ENCODE peak calls at places on chromosomes 4 and X, in six cellular contexts. Y, N, D, O, E and K are unnamed samples.

GRCh38 chr4:84496356-84497219 is 2.5 kb downstream of the NKX6-1 start:
- DNase-seq in Y (no peak), N (no peak), D (no peak), O (no peak), E (no peak), K (no peak)

GRCh38 chr4:89572224-89572858 is 264.6 kb downstream of the SNCA start:
- DNase-seq in Y (no peak), N (no peak), D (no peak), O (no peak), E (no peak), K (no peak)

GRCh38 chrX:97026406-97026805 is 142.7 kb downstream of the RPA4 start:
- DNase-seq in Y (no peak), N (peak; percentile 5), D (peak; percentile 19), O (no peak), E (no peak), K (no peak)

GRCh38 chr4:10347281-10347795 is 109.9 kb downstream of the ZNF518B start:
- DNase-seq in Y (no peak), N (no peak), D (no peak), O (no peak), E (no peak), K (no peak)

GRCh38 chr4:65367306-65367705 is 303.0 kb downstream of the EPHA5 start:
- DNase-seq in Y (no peak), N (no peak), D (no peak), O (no peak), E (no peak), K (no peak)

GRCh38 chrX:116135277-116135676 is 35.3 kb upstream of the AGTR2 start:
- DNase-seq in Y (no peak), N (no peak), D (no peak), O (no peak), E (no peak), K (no peak)

GRCh38 chr4:188242041-188242440 is 102.8 kb downstream of the TRIML1 start:
- DNase-seq in Y (no peak), N (no peak), D (no peak), O (no peak), E (no peak), K (no peak)

GRCh38 chrX:74534569-74535038 is 79.8 kb downstream of the RLIM start:
- DNase-seq in Y (no peak), N (peak; percentile 53), D (no peak), O (no peak), E (peak; percentile 36), K (no peak)

GRCh38 chrX:20857746-20858145 is 516.5 kb upstream of the CNKSR2 start:
- DNase-seq in Y (no peak), N (no peak), D (peak; percentile 4), O (no peak), E (no peak), K (no peak)

GRCh38 chr4:20265726-20266125 is 14.0 kb downstream of the SLIT2 start:
- DNase-seq in Y (no peak), N (peak; percentile 40), D (no peak), O (no peak), E (no peak), K (no peak)

GRCh38 chr4:167713756-167714155 is 378.6 kb upstream of the ANXA10 start:
- DNase-seq in Y (no peak), N (no peak), D (no peak), O (no peak), E (no peak), K (no peak)

GRCh38 chr4:89899157-89899556 is 4.5 kb downstream of the MMRN1 start:
- DNase-seq in Y (no peak), N (no peak), D (no peak), O (no peak), E (no peak), K (no peak)

GRCh38 chrX:153515435-153515834 is 2.0 kb upstream of the ATP2B3 start:
- DNase-seq in Y (no peak), N (no peak), D (no peak), O (no peak), E (no peak), K (no peak)

GRCh38 chr4:77618383-77619241 is 13.0 kb downstream of the CXCL13 start:
- DNase-seq in Y (peak; percentile 40), N (peak; percentile 58), D (peak; percentile 64), O (peak; percentile 72), E (no peak), K (peak; percentile 80)

GRCh38 chrX:39018526-39018925 is 217.3 kb downstream of the MID1IP1 start:
- DNase-seq in Y (no peak), N (no peak), D (no peak), O (no peak), E (no peak), K (no peak)

GRCh38 chrX:149870840-149871239 is 10.1 kb upstream of the MAGEA8 start:
- DNase-seq in Y (no peak), N (no peak), D (no peak), O (no peak), E (no peak), K (no peak)

GRCh38 chr4:147788791-147789190 is 56.9 kb downstream of the ARHGAP10 start:
- DNase-seq in Y (no peak), N (peak; percentile 24), D (no peak), O (no peak), E (no peak), K (no peak)

GRCh38 chrX:134753185-134754008 is 95.1 kb upstream of the PLAC1 start:
- DNase-seq in Y (peak; percentile 1), N (peak; percentile 65), D (peak; percentile 74), O (peak; percentile 23), E (no peak), K (peak; percentile 37)

GRCh38 chr4:31375936-31376335 is 655.8 kb downstream of the PCDH7 start:
- DNase-seq in Y (no peak), N (no peak), D (no peak), O (no peak), E (no peak), K (no peak)

GRCh38 chr4:158578476-158578875 is 56.8 kb downstream of the RXFP1 start:
- DNase-seq in Y (peak; percentile 5), N (peak; percentile 51), D (peak; percentile 18), O (peak; percentile 35), E (no peak), K (no peak)

GRCh38 chr4:42339935-42340406 is 57.3 kb upstream of the SHISA3 start:
- DNase-seq in Y (no peak), N (peak; percentile 53), D (no peak), O (no peak), E (no peak), K (no peak)

GRCh38 chr4:140344621-140345020 is 28.8 kb upstream of the SCOC start:
- DNase-seq in Y (no peak), N (no peak), D (no peak), O (no peak), E (no peak), K (no peak)

GRCh38 chr4:23822181-23822580 is 67.7 kb downstream of the PPARGC1A start:
- DNase-seq in Y (no peak), N (peak; percentile 26), D (no peak), O (no peak), E (no peak), K (no peak)

GRCh38 chr4:145716200-145716599 is 36.3 kb downstream of the C4orf51 start:
- DNase-seq in Y (no peak), N (peak; percentile 54), D (no peak), O (no peak), E (no peak), K (no peak)

GRCh38 chr4:108117473-108118182 is 51.1 kb downstream of the LEF1 start:
- DNase-seq in Y (peak; percentile 16), N (no peak), D (peak; percentile 2), O (peak; percentile 41), E (no peak), K (peak; percentile 24)

GRCh38 chrX:39856472-39857121 is 241.2 kb downstream of the BCOR start:
- DNase-seq in Y (no peak), N (no peak), D (no peak), O (no peak), E (no peak), K (no peak)

DNA sequence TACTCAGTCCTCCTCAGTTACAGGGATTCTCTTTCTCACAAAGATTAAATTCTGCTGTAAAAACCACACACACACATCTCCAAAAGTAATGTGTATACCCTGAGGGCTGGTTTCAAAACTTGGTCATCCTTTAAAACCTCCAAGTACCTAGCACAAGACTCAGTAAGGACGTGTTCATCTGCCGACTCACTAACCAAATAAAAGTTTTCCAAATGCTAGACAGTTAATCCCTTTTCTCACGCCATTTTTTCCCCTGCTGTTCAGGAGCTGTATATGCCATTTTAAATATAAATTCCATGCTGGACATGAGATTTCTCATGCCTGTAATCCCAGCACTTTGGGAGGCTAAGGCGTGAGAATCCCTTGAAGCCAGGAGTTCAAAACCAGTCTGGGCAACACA is 3.9 kb upstream of the SAT1 start:
- DNase-seq in Y (no peak), N (peak; percentile 85), D (peak; percentile 89), O (no peak), E (no peak), K (no peak)
- TF ChIP-seq BHLHE40 in Y (no peak), N (no peak), D (no peak), O (no peak), E (no peak), K (no peak)

GRCh38 chrX:108362026-108362425 is 76.2 kb downstream of the COL4A6 start:
- DNase-seq in Y (peak; percentile 5), N (no peak), D (no peak), O (no peak), E (no peak), K (no peak)

GRCh38 chrX:108359811-108360602 is 78.2 kb downstream of the COL4A6 start:
- DNase-seq in Y (no peak), N (peak; percentile 32), D (no peak), O (no peak), E (no peak), K (no peak)

GRCh38 chrX:108366644-108367406 is 71.4 kb downstream of the COL4A6 start:
- DNase-seq in Y (no peak), N (no peak), D (no peak), O (no peak), E (no peak), K (no peak)

DNA sequence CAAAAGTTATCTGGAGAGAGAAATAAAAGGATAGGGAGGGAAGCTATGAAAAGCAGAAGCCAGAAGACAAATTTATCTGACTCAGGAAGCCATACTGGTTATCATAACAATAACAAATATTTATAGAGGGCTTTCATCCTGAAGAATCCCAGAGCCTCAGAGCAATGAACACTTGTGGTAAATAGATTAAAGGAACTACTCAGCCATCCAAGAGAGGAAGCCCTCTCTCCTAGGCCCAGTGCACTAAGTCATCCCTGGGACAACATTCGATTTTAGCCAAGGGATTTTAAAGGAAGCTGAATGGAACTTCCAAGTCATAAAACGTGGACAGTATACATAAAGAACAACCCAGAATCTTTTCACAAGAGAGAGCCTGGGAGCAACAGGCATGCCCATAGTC is 76.9 kb downstream of the COL4A6 start:
- DNase-seq in Y (no peak), N (peak; percentile 3), D (no peak), O (no peak), E (no peak), K (no peak)
- TF ChIP-seq BHLHE40 in Y (no peak), N (no peak), D (no peak), O (no peak), E (no peak), K (no peak)

DNA sequence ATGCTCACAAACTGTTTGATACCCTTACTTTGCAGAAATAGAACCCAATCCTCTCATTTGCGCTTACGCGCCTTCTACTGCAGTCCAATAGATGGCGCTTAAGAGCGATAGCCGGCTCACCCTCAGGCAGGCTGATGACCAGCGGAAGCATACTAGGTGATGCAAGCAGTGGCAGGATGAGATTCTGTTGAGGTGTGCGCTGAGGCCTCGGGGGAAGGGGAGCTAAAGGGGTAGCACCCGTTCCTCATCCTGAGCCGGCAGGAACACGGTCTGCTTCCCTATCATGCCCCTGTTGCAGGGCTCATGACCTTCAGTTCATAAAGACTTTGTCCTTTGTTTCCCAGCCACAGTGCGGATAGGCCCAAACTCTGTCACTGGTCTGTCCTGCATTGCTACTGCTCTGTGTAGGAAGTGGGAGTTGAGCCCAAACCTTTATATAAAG is 628.9 kb downstream of the TLL1 start:
- DNase-seq in Y (peak; percentile 40), N (no peak), D (peak; percentile 52), O (peak; percentile 6), E (no peak), K (peak; percentile 35)
- TF ChIP-seq BHLHE40 in Y (no peak), N (no peak), D (no peak), O (no peak), E (no peak), K (no peak)

GRCh38 chr4:139005774-139006173 is 9.8 kb upstream of the NOCT start:
- DNase-seq in Y (no peak), N (no peak), D (no peak), O (no peak), E (no peak), K (no peak)
- TF ChIP-seq BHLHE40 in Y (no peak), N (no peak), D (no peak), O (no peak), E (no peak), K (no peak)